ENCODE peak calls at places on chromosomes 2 and 18, in seven cellular contexts. D, P, S, L, O, J and A are unnamed samples.
A peak's percentile ranks its signal among the peaks of the same experiment; 100 is the strongest.

GRCh38 chr2:221817878-221818277 is 245.8 kb upstream of the EPHA4 start:
- DNase-seq in D (no peak), P (no peak), S (no peak), L (no peak), O (no peak), J (no peak), A (no peak)

GRCh38 chr2:175847128-175847527 is 154.9 kb downstream of the LNPK start:
- DNase-seq in D (no peak), P (no peak), S (no peak), L (no peak), O (no peak), J (no peak), A (no peak)

GRCh38 chr2:148756292-148756975 is 111.9 kb downstream of the EPC2 start:
- DNase-seq in D (peak; percentile 4), P (no peak), S (peak; percentile 92), L (peak; percentile 18), O (peak; percentile 46), J (peak; percentile 65), A (peak; percentile 89)

GRCh38 chr2:23385351-23385747 is 370 bp downstream of the KLHL29 start:
- DNase-seq in D (peak; percentile 42), P (no peak), S (peak; percentile 36), L (peak; percentile 40), O (peak; percentile 34), J (peak; percentile 49), A (peak; percentile 55)

GRCh38 chr2:457287-457686 is 169.4 kb upstream of the ALKAL2 start:
- DNase-seq in D (no peak), P (no peak), S (no peak), L (no peak), O (no peak), J (no peak), A (no peak)

GRCh38 chr2:120875431-120875830 is 139.8 kb downstream of the GLI2 start:
- DNase-seq in D (no peak), P (no peak), S (no peak), L (no peak), O (no peak), J (no peak), A (no peak)

GRCh38 chr2:105388971-105389381 is 9.9 kb downstream of the FHL2 start:
- DNase-seq in D (no peak), P (no peak), S (peak; percentile 98), L (peak; percentile 96), O (peak; percentile 97), J (peak; percentile 97), A (no peak)

GRCh38 chr2:176018708-176019107 is 16.6 kb upstream of the LNPK start:
- DNase-seq in D (no peak), P (no peak), S (no peak), L (no peak), O (no peak), J (no peak), A (peak; percentile 11)

GRCh38 chr18:658947-659533 is 1.6 kb downstream of the TYMS start:
- DNase-seq in D (no peak), P (no peak), S (no peak), L (no peak), O (no peak), J (no peak), A (no peak)

GRCh38 chr2:160842286-160842685 is 317.9 kb upstream of the TANK start:
- DNase-seq in D (no peak), P (no peak), S (no peak), L (no peak), O (no peak), J (no peak), A (no peak)

GRCh38 chr2:184452907-184453306 is 145.4 kb upstream of the ZNF804A start:
- DNase-seq in D (no peak), P (no peak), S (no peak), L (no peak), O (no peak), J (no peak), A (no peak)

GRCh38 chr2:241215421-241215820 is 26.9 kb downstream of the ANO7 start:
- DNase-seq in D (no peak), P (no peak), S (no peak), L (no peak), O (no peak), J (no peak), A (no peak)

GRCh38 chr2:13193900-13194299 is 477.2 kb downstream of the TRIB2 start:
- DNase-seq in D (peak; percentile 22), P (no peak), S (peak; percentile 16), L (peak; percentile 39), O (peak; percentile 71), J (peak; percentile 48), A (peak; percentile 40)

GRCh38 chr2:218396688-218397501 is 2.8 kb upstream of the CTDSP1 start:
- DNase-seq in D (peak; percentile 76), P (peak; percentile 93), S (peak; percentile 67), L (peak; percentile 56), O (peak; percentile 60), J (peak; percentile 74), A (peak; percentile 68)

GRCh38 chr18:58097127-58097906 is 53.3 kb downstream of the NEDD4L start:
- DNase-seq in D (no peak), P (no peak), S (peak; percentile 37), L (no peak), O (no peak), J (peak; percentile 31), A (no peak)

GRCh38 chr2:179769323-179769722 is 92.1 kb downstream of the ZNF385B start:
- DNase-seq in D (no peak), P (no peak), S (no peak), L (no peak), O (no peak), J (no peak), A (no peak)

GRCh38 chr2:179768765-179769164 is 92.6 kb downstream of the ZNF385B start:
- DNase-seq in D (no peak), P (no peak), S (peak; percentile 1), L (peak; percentile 76), O (peak; percentile 46), J (peak; percentile 66), A (no peak)

GRCh38 chr2:179770029-179770428 is 91.4 kb downstream of the ZNF385B start:
- DNase-seq in D (no peak), P (no peak), S (no peak), L (no peak), O (no peak), J (no peak), A (peak; percentile 15)

GRCh38 chr2:179764710-179765109 is 96.7 kb downstream of the ZNF385B start:
- DNase-seq in D (no peak), P (no peak), S (no peak), L (no peak), O (no peak), J (no peak), A (no peak)
- H3K4me3 ChIP-seq in D (no peak overlapping the region), P (no peak overlapping the region), S (no peak overlapping the region), L (no peak overlapping the region), O (no peak overlapping the region), J (no peak overlapping the region), A (no peak overlapping the region)

GRCh38 chr2:170155022-170155722 is 22.8 kb upstream of the MYO3B start:
- DNase-seq in D (peak; percentile 42), P (no peak), S (peak; percentile 60), L (peak; percentile 57), O (peak; percentile 43), J (peak; percentile 72), A (peak; percentile 54)
- H3K4me3 ChIP-seq in D (no peak overlapping the region), P (no peak overlapping the region), S (no peak overlapping the region), L (no peak overlapping the region), O (no peak overlapping the region), J (no peak overlapping the region), A (no peak overlapping the region)

GRCh38 chr2:134119117-134119671 is 134.7 kb upstream of the MGAT5 start:
- DNase-seq in D (no peak), P (no peak), S (no peak), L (no peak), O (no peak), J (no peak), A (no peak)
- H3K4me3 ChIP-seq in D (peak overlapping the region; percentile 92), P (peak overlapping the region; percentile 84), S (peak overlapping the region; percentile 51), L (peak overlapping the region; percentile 70), O (peak overlapping the region; percentile 89), J (peak overlapping the region; percentile 61), A (peak overlapping the region; percentile 59)

DNA sequence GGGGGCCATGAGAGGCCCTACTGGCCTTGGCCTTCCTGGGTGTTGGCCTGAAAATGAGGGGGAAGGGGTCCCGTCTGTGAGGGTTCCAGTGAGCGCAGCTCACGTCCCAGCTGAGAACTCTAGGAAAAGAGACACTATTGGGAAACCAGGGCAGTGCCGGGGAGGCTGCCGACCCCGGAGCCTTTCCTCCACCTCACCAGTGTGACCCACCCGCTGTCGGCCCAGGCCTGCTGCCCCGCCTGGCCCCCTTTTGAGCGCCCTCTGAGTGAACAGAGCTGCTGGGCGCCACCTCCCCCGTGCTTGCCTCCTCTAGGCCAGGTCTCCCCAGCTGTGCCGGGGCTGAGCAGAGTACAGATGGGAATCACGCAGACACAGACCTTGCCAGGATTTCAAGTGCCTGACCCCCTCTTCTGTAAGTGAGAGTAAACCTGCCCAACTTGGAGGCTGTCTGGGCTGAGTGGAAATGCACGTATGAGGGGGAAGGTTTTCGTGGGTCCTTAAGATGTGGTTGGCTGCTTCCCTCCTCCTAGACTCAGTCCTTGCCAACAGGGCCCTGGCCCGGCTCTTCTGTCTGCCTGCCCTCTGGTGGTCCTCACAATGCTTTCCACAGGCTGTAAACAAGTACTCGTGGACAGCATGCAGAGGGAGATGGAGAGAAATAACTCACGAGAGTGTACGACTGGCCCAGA is 17.3 kb upstream of the ARHGEF4 start:
- DNase-seq in D (no peak), P (no peak), S (no peak), L (no peak), O (no peak), J (no peak), A (no peak)
- H3K4me3 ChIP-seq in D (no peak overlapping the region), P (peak overlapping the region; percentile 58), S (no peak overlapping the region), L (no peak overlapping the region), O (no peak overlapping the region), J (no peak overlapping the region), A (no peak overlapping the region)

DNA sequence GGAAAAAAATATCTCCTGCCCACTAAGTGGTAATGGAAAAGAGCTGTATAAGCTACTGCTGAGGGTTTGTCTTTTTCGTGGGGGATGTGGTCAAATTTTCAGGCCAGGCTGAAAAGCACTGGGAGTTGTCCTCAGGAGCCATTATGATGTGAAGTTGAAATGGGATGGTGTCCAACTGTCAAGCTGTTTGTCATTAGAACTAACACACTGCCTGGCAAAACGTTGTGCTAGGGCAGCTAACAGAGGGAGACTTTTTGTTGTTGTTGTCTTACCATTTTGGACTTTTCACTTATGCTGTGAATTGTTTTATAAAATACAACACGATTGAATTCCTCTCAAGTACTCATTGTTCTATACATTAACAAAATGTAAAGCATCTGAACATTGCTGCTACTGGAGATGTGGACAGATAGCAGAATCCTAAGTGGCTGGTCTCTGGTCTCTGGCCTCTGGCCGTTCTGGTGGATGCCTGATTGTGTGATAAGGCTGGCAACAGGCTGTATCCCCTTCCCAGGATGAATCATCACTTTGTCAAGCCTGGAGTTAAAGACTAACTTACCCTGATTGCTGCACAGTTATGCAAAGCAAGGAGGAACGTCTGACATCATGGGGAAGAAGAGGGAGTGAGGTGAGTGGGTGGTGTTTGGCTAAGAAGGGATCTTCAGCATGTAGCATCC is 2.3 kb downstream of the MYO1B start:
- DNase-seq in D (peak; percentile 89), P (no peak), S (peak; percentile 98), L (peak; percentile 94), O (peak; percentile 89), J (peak; percentile 89), A (peak; percentile 96)
- H3K4me3 ChIP-seq in D (peak overlapping the region; percentile 94), P (peak overlapping the region; percentile 88), S (peak overlapping the region; percentile 97), L (peak overlapping the region; percentile 78), O (peak overlapping the region; percentile 87), J (peak overlapping the region; percentile 78), A (peak overlapping the region; percentile 94)